ENCODE peak calls at places on chromosomes 2 and 18, in four cellular contexts. B is stimulated activated CD4-positive, alpha-beta T cell treated with anti-CD3 and anti-CD28 coated beads, Interleukin-2, amount 100 ng/mL, for 48 hours; A is iPS DF 19.7; P is GM12865. M is an unnamed sample.

GRCh38 chr2:69095246-69095645 is 82.3 kb downstream of the ANTXR1 start:
- DNase-seq in B (no peak), A (no peak), P (no peak), M (no peak)

GRCh38 chr18:76564636-76565237 is 69.7 kb upstream of the ZNF516 start:
- DNase-seq in B (no peak), A (no peak), P (no peak), M (no peak)

GRCh38 chr18:13725566-13726227 is 661 bp downstream of the FAM210A start:
- DNase-seq in B (no peak), A (no peak), P (peak; percentile 31), M (no peak)

GRCh38 chr18:9629709-9630108 is 15.3 kb upstream of the PPP4R1 start:
- DNase-seq in B (no peak), A (no peak), P (no peak), M (no peak)

GRCh38 chr2:113102133-113102532 is 25.3 kb upstream of the IL1RN start:
- DNase-seq in B (no peak), A (no peak), P (no peak), M (no peak)

GRCh38 chr18:4750392-4751346 is 295.6 kb upstream of the DLGAP1 start:
- DNase-seq in B (no peak), A (no peak), P (peak; percentile 19), M (no peak)

GRCh38 chr18:10591891-10592290 is 66.1 kb downstream of the NAPG start:
- DNase-seq in B (no peak), A (no peak), P (peak; percentile 21), M (no peak)

GRCh38 chr2:234091883-234092282 is 41.4 kb downstream of the SPP2 start:
- DNase-seq in B (no peak), A (no peak), P (no peak), M (no peak)

GRCh38 chr2:102737435-102737834 is 24.4 kb upstream of the TMEM182 start:
- DNase-seq in B (no peak), A (no peak), P (peak; percentile 58), M (no peak)

GRCh38 chr2:10424051-10424450 is 24.1 kb downstream of the ODC1 start:
- DNase-seq in B (no peak), A (no peak), P (no peak), M (no peak)

GRCh38 chr2:102103992-102104871 is 38.3 kb upstream of the IL1R1 start:
- DNase-seq in B (peak; percentile 69), A (no peak), P (peak; percentile 91), M (no peak)

GRCh38 chr2:220192994-220193753 is 565.7 kb downstream of the SLC4A3 start:
- DNase-seq in B (no peak), A (no peak), P (no peak), M (no peak)

GRCh38 chr2:155223781-155224406 is 525.4 kb downstream of the KCNJ3 start:
- DNase-seq in B (no peak), A (no peak), P (peak; percentile 52), M (peak; percentile 1)

GRCh38 chr2:137969418-137969765 is 5.1 kb downstream of the HNMT start:
- DNase-seq in B (no peak), A (no peak), P (no peak), M (no peak)

GRCh38 chr2:30527859-30528258 is 80.8 kb downstream of the LCLAT1 start:
- DNase-seq in B (no peak), A (no peak), P (no peak), M (no peak)

GRCh38 chr2:127048969-127049897 is 57.7 kb downstream of the BIN1 start:
- DNase-seq in B (no peak), A (no peak), P (no peak), M (no peak)

GRCh38 chr18:71784777-71785176 is 759.4 kb downstream of the CBLN2 start:
- DNase-seq in B (peak; percentile 5), A (no peak), P (no peak), M (no peak)

GRCh38 chr2:109046925-109047508 is 58.0 kb upstream of the EDAR start:
- DNase-seq in B (no peak), A (no peak), P (peak; percentile 60), M (no peak)

GRCh38 chr18:565562-566061 is 14.6 kb upstream of the CETN1 start:
- DNase-seq in B (no peak), A (no peak), P (no peak), M (no peak)

GRCh38 chr18:59910967-59911366 is 11.2 kb downstream of the PMAIP1 start:
- DNase-seq in B (no peak), A (no peak), P (no peak), M (no peak)

GRCh38 chr2:74849228-74849892 is 15.4 kb downstream of the HK2 start:
- DNase-seq in B (no peak), A (peak; percentile 50), P (peak; percentile 83), M (no peak)

GRCh38 chr2:132589060-132589765 is 80.8 kb downstream of the LYPD1 start:
- DNase-seq in B (no peak), A (no peak), P (no peak), M (no peak)

GRCh38 chr2:189298481-189298880 is 118.9 kb upstream of the COL5A2 start:
- DNase-seq in B (no peak), A (no peak), P (no peak), M (no peak)

GRCh38 chr2:3535794-3536681 is 16.7 kb upstream of the ADI1 start:
- DNase-seq in B (no peak), A (no peak), P (peak; percentile 48), M (peak; percentile 67)

GRCh38 chr18:12744103-12744502 is 41.3 kb downstream of the PSMG2 start:
- DNase-seq in B (no peak), A (no peak), P (peak; percentile 50), M (peak; percentile 51)

GRCh38 chr18:48946329-48946835 is 4.4 kb downstream of the SMAD7 start:
- DNase-seq in B (no peak), A (no peak), P (no peak), M (no peak)

GRCh38 chr2:177675256-177676220 is 283.0 kb downstream of the AGPS start:
- DNase-seq in B (no peak), A (no peak), P (no peak), M (no peak)

GRCh38 chr2:23122681-23123080 is 262.3 kb upstream of the KLHL29 start:
- DNase-seq in B (no peak), A (no peak), P (no peak), M (no peak)

GRCh38 chr18:9796933-9797549 is 88.7 kb upstream of the TXNDC2 start:
- DNase-seq in B (no peak), A (no peak), P (no peak), M (no peak)